ENCODE peak calls at places on chromosome 22, in six cellular contexts. R, N, I, S, K and H are unnamed samples.

GRCh38 chr22:32765117-32765618 is 36.3 kb upstream of the TIMP3 start:
- DNase-seq in R (no peak), K (no peak), N (no peak), S (no peak), I (no peak), H (no peak)

GRCh38 chr22:30856699-30857098 is 111.9 kb downstream of the MORC2 start:
- DNase-seq in N (no peak), K (no peak), I (no peak), S (no peak), R (no peak), H (no peak)

GRCh38 chr22:50504245-50505211 is 3.0 kb downstream of the LMF2 start:
- DNase-seq in N (no peak), R (no peak), K (no peak), I (no peak), S (no peak), H (peak)

GRCh38 chr22:41762980-41763779 is 37.3 kb upstream of the CCDC134 start:
- DNase-seq in K (no peak), I (peak), R (peak), S (no peak), N (peak), H (no peak)

GRCh38 chr22:22460060-22460459 is 48.5 kb downstream of the ZNF280B start:
- DNase-seq in I (no peak), R (no peak), K (no peak), N (no peak), S (no peak), H (no peak)

GRCh38 chr22:32849501-32849900 is 48.0 kb downstream of the TIMP3 start:
- DNase-seq in R (no peak), K (no peak), S (no peak), I (no peak), N (no peak), H (no peak)

GRCh38 chr22:36184433-36185035 is 17.1 kb downstream of the APOL4 start:
- DNase-seq in K (peak), I (no peak), N (no peak), S (no peak), R (no peak), H (no peak)

GRCh38 chr22:32020117-32020516 is 22.9 kb upstream of the SLC5A1 start:
- DNase-seq in I (no peak), K (no peak), N (no peak), R (no peak), S (peak), H (no peak)

GRCh38 chr22:29108137-29108536 is 35.3 kb downstream of the KREMEN1 start:
- DNase-seq in N (no peak), I (no peak), R (no peak), K (no peak), S (peak), H (no peak)

GRCh38 chr22:31659246-31659645 is 2.8 kb downstream of the PISD start:
- DNase-seq in K (no peak), N (no peak), R (no peak), S (no peak), I (no peak), H (no peak)

GRCh38 chr22:26648761-26649363 is 8.5 kb upstream of the MIAT start:
- DNase-seq in S (no peak), R (no peak), N (no peak), K (no peak), I (no peak), H (no peak)

GRCh38 chr22:49925525-49926128 is 7.2 kb downstream of the CRELD2 start:
- DNase-seq in S (no peak), R (peak), N (peak), K (no peak), I (peak), H (no peak)

GRCh38 chr22:29700206-29700948 is 19.4 kb upstream of the CABP7 start:
- DNase-seq in R (no peak), S (peak), N (no peak), K (no peak), I (no peak), H (peak)

GRCh38 chr22:25134028-25134427 is 65.6 kb upstream of the CRYBB3 start:
- DNase-seq in K (no peak), N (no peak), S (no peak), I (no peak), R (no peak), H (no peak)

GRCh38 chr22:30234786-30235470 is 11.6 kb downstream of the LIF start:
- DNase-seq in K (no peak), N (no peak), I (no peak), S (peak), R (no peak), H (peak)

GRCh38 chr22:37650463-37651136 is 7.9 kb upstream of the PDXP start:
- DNase-seq in I (no peak), N (no peak), K (no peak), R (no peak), S (no peak), H (no peak)
- H3K27ac ChIP-seq in I (no peak), N (no peak), K (no peak), R (no peak), S (no peak), H (no peak)

GRCh38 chr22:20508815-20509271 is 1.4 kb downstream of the MED15 start:
- DNase-seq in N (no peak), S (no peak), K (no peak), I (no peak), R (no peak), H (no peak)
- H3K27ac ChIP-seq in N (peak), S (peak), K (peak), I (peak), R (peak), H (peak)

GRCh38 chr22:46791201-46791731 is 28.8 kb downstream of the TBC1D22A start:
- DNase-seq in S (peak), N (peak), K (peak), R (peak), I (peak), H (peak)

GRCh38 chr22:46792841-46793261 is 30.4 kb downstream of the TBC1D22A start:
- DNase-seq in R (no peak), I (no peak), S (no peak), N (no peak), K (no peak), H (peak)

GRCh38 chr22:46794067-46794466 is 31.6 kb downstream of the TBC1D22A start:
- DNase-seq in R (no peak), N (no peak), S (no peak), I (no peak), K (no peak), H (peak)

GRCh38 chr22:46793497-46793896 is 31.0 kb downstream of the TBC1D22A start:
- DNase-seq in I (no peak), S (no peak), K (no peak), R (no peak), N (no peak), H (peak)

GRCh38 chr22:46792061-46792796 is 29.8 kb downstream of the TBC1D22A start:
- DNase-seq in R (no peak), S (no peak), I (no peak), N (no peak), K (no peak), H (peak)
- H3K27ac ChIP-seq in R (peak), S (no peak), I (peak), N (peak), K (peak), H (peak)

GRCh38 chr22:19576460-19577421 is 52.5 kb upstream of the CLDN5 start:
- DNase-seq in R (no peak), K (peak), S (peak), I (peak), N (peak), H (no peak)
- H3K27ac ChIP-seq in R (no peak), K (peak), S (no peak), I (no peak), N (no peak), H (peak)

GRCh38 chr22:38230108-38230825 is 28.5 kb downstream of the MAFF start:
- DNase-seq in K (no peak), S (no peak), R (peak), I (peak), N (peak), H (peak)
- H3K27ac ChIP-seq in K (peak), S (no peak), R (no peak), I (no peak), N (no peak), H (peak)

DNA sequence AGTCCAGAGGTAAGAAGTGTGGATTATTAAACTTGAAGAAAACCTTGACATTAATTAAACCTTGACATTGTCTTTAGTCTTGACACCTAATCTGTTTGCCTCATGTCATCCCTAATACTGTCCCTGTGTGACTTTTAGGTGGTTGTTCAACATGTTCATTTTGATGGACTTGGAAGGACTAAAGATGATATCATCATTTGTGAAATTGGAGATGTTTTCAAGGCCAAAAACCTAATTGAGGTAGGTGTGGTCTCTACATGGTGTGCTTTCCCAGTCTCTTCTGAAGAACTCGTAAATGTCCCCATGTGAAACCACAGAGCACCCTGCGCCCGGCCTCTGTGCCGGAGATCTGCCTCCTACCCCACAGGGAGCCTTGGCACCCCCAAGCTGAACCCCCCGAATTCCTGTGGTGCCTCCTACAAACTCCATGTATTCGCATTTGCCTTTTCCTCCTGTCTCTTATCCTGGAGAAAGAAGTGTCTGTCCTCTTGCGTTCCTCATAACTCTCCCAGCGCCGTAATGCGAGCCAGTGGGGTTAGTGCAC is 9.1 kb downstream of the SAMM50 start:
- DNase-seq in N (no peak), K (no peak), R (no peak), S (no peak), I (no peak), H (no peak)
- H3K27ac ChIP-seq in N (no peak), K (no peak), R (no peak), S (no peak), I (no peak), H (no peak)

GRCh38 chr22:23700706-23701105 is 9.9 kb downstream of the RGL4 start:
- DNase-seq in R (no peak), K (no peak), N (no peak), S (peak), I (no peak), H (no peak)
- H3K27ac ChIP-seq in R (no peak), K (no peak), N (no peak), S (no peak), I (no peak), H (no peak)

GRCh38 chr22:44295406-44295805 is 17.3 kb downstream of the SHISAL1 start:
- DNase-seq in R (no peak), K (no peak), S (no peak), I (no peak), N (no peak), H (no peak)
- H3K27ac ChIP-seq in R (no peak), K (no peak), S (no peak), I (no peak), N (no peak), H (no peak)